ENCODE peak calls at places on chromosome 13, in five cellular contexts. One of them, this sample, is unnamed.

GRCh38 chr13:36395280-36395679 is 37.0 kb upstream of the CCNA1 start:
- DNase-seq in right lobe of liver: no peak
- DNase-seq in activated CD4-positive, CD25-positive, alpha-beta regulatory T cell treated with anti-CD3 and anti-CD28 coated beads, Interleukin-2, amount 50 U/mL, for 16 hours: no peak
- DNase-seq in RWPE1: peak; percentile 60
- DNase-seq in activated naive CD8-positive, alpha-beta T cell treated with anti-CD3 and anti-CD28 coated beads, Interleukin-2, amount 50 U/mL, for 24 hours: no peak
- DNase-seq in this sample: peak; percentile 31

GRCh38 chr13:30730526-30730925 is 4.8 kb upstream of the ALOX5AP start:
- DNase-seq in right lobe of liver: no peak
- DNase-seq in activated naive CD8-positive, alpha-beta T cell treated with anti-CD3 and anti-CD28 coated beads, Interleukin-2, amount 50 U/mL, for 24 hours: no peak
- DNase-seq in RWPE1: no peak
- DNase-seq in activated CD4-positive, CD25-positive, alpha-beta regulatory T cell treated with anti-CD3 and anti-CD28 coated beads, Interleukin-2, amount 50 U/mL, for 16 hours: no peak
- DNase-seq in this sample: no peak

GRCh38 chr13:40152145-40152544 is 496.7 kb downstream of the COG6 start:
- DNase-seq in RWPE1: peak; percentile 62
- DNase-seq in right lobe of liver: no peak
- DNase-seq in activated CD4-positive, CD25-positive, alpha-beta regulatory T cell treated with anti-CD3 and anti-CD28 coated beads, Interleukin-2, amount 50 U/mL, for 16 hours: no peak
- DNase-seq in activated naive CD8-positive, alpha-beta T cell treated with anti-CD3 and anti-CD28 coated beads, Interleukin-2, amount 50 U/mL, for 24 hours: no peak
- DNase-seq in this sample: peak; percentile 12

GRCh38 chr13:37127706-37128241 is 22.3 kb upstream of the CSNK1A1L start:
- DNase-seq in RWPE1: no peak
- DNase-seq in activated CD4-positive, CD25-positive, alpha-beta regulatory T cell treated with anti-CD3 and anti-CD28 coated beads, Interleukin-2, amount 50 U/mL, for 16 hours: no peak
- DNase-seq in right lobe of liver: no peak
- DNase-seq in activated naive CD8-positive, alpha-beta T cell treated with anti-CD3 and anti-CD28 coated beads, Interleukin-2, amount 50 U/mL, for 24 hours: no peak
- DNase-seq in this sample: no peak

GRCh38 chr13:35266412-35266811 is 210.1 kb downstream of the MAB21L1 start:
- DNase-seq in RWPE1: no peak
- DNase-seq in activated CD4-positive, CD25-positive, alpha-beta regulatory T cell treated with anti-CD3 and anti-CD28 coated beads, Interleukin-2, amount 50 U/mL, for 16 hours: no peak
- DNase-seq in right lobe of liver: no peak
- DNase-seq in activated naive CD8-positive, alpha-beta T cell treated with anti-CD3 and anti-CD28 coated beads, Interleukin-2, amount 50 U/mL, for 24 hours: no peak
- DNase-seq in this sample: no peak

GRCh38 chr13:35814573-35814972 is 316.6 kb downstream of the DCLK1 start:
- DNase-seq in activated naive CD8-positive, alpha-beta T cell treated with anti-CD3 and anti-CD28 coated beads, Interleukin-2, amount 50 U/mL, for 24 hours: no peak
- DNase-seq in RWPE1: no peak
- DNase-seq in right lobe of liver: no peak
- DNase-seq in activated CD4-positive, CD25-positive, alpha-beta regulatory T cell treated with anti-CD3 and anti-CD28 coated beads, Interleukin-2, amount 50 U/mL, for 16 hours: no peak
- DNase-seq in this sample: no peak

GRCh38 chr13:45332831-45333219 is 8.2 kb downstream of the TPT1 start:
- DNase-seq in activated CD4-positive, CD25-positive, alpha-beta regulatory T cell treated with anti-CD3 and anti-CD28 coated beads, Interleukin-2, amount 50 U/mL, for 16 hours: no peak
- DNase-seq in activated naive CD8-positive, alpha-beta T cell treated with anti-CD3 and anti-CD28 coated beads, Interleukin-2, amount 50 U/mL, for 24 hours: no peak
- DNase-seq in RWPE1: no peak
- DNase-seq in right lobe of liver: no peak
- DNase-seq in this sample: no peak

GRCh38 chr13:59501004-59501403 is 662.7 kb downstream of the DIAPH3 start:
- DNase-seq in right lobe of liver: no peak
- DNase-seq in RWPE1: no peak
- DNase-seq in activated naive CD8-positive, alpha-beta T cell treated with anti-CD3 and anti-CD28 coated beads, Interleukin-2, amount 50 U/mL, for 24 hours: no peak
- DNase-seq in activated CD4-positive, CD25-positive, alpha-beta regulatory T cell treated with anti-CD3 and anti-CD28 coated beads, Interleukin-2, amount 50 U/mL, for 16 hours: no peak
- DNase-seq in this sample: no peak

GRCh38 chr13:96551540-96551939 is 442.7 kb downstream of the OXGR1 start:
- DNase-seq in activated naive CD8-positive, alpha-beta T cell treated with anti-CD3 and anti-CD28 coated beads, Interleukin-2, amount 50 U/mL, for 24 hours: no peak
- DNase-seq in right lobe of liver: no peak
- DNase-seq in activated CD4-positive, CD25-positive, alpha-beta regulatory T cell treated with anti-CD3 and anti-CD28 coated beads, Interleukin-2, amount 50 U/mL, for 16 hours: no peak
- DNase-seq in RWPE1: no peak
- DNase-seq in this sample: no peak

GRCh38 chr13:49681837-49682236 is 9.4 kb downstream of the EBPL start:
- DNase-seq in activated CD4-positive, CD25-positive, alpha-beta regulatory T cell treated with anti-CD3 and anti-CD28 coated beads, Interleukin-2, amount 50 U/mL, for 16 hours: no peak
- DNase-seq in activated naive CD8-positive, alpha-beta T cell treated with anti-CD3 and anti-CD28 coated beads, Interleukin-2, amount 50 U/mL, for 24 hours: no peak
- DNase-seq in RWPE1: no peak
- DNase-seq in right lobe of liver: no peak
- DNase-seq in this sample: peak; percentile 54

GRCh38 chr13:63910406-63910957 is 2494.8 kb upstream of the PCDH20 start:
- DNase-seq in RWPE1: peak; percentile 0
- DNase-seq in activated CD4-positive, CD25-positive, alpha-beta regulatory T cell treated with anti-CD3 and anti-CD28 coated beads, Interleukin-2, amount 50 U/mL, for 16 hours: no peak
- DNase-seq in right lobe of liver: no peak
- DNase-seq in activated naive CD8-positive, alpha-beta T cell treated with anti-CD3 and anti-CD28 coated beads, Interleukin-2, amount 50 U/mL, for 24 hours: no peak
- DNase-seq in this sample: no peak

GRCh38 chr13:27923794-27924528 is 4.2 kb downstream of the PDX1 start:
- DNase-seq in activated naive CD8-positive, alpha-beta T cell treated with anti-CD3 and anti-CD28 coated beads, Interleukin-2, amount 50 U/mL, for 24 hours: no peak
- DNase-seq in activated CD4-positive, CD25-positive, alpha-beta regulatory T cell treated with anti-CD3 and anti-CD28 coated beads, Interleukin-2, amount 50 U/mL, for 16 hours: no peak
- DNase-seq in right lobe of liver: no peak
- DNase-seq in RWPE1: no peak
- DNase-seq in this sample: no peak

GRCh38 chr13:80235131-80235530 is 105.8 kb downstream of the SPRY2 start:
- DNase-seq in activated naive CD8-positive, alpha-beta T cell treated with anti-CD3 and anti-CD28 coated beads, Interleukin-2, amount 50 U/mL, for 24 hours: no peak
- DNase-seq in right lobe of liver: no peak
- DNase-seq in activated CD4-positive, CD25-positive, alpha-beta regulatory T cell treated with anti-CD3 and anti-CD28 coated beads, Interleukin-2, amount 50 U/mL, for 16 hours: no peak
- DNase-seq in RWPE1: no peak
- DNase-seq in this sample: no peak

GRCh38 chr13:42970824-42971669 is 21.0 kb downstream of the EPSTI1 start:
- DNase-seq in RWPE1: peak; percentile 52
- DNase-seq in activated naive CD8-positive, alpha-beta T cell treated with anti-CD3 and anti-CD28 coated beads, Interleukin-2, amount 50 U/mL, for 24 hours: peak; percentile 43
- DNase-seq in activated CD4-positive, CD25-positive, alpha-beta regulatory T cell treated with anti-CD3 and anti-CD28 coated beads, Interleukin-2, amount 50 U/mL, for 16 hours: no peak
- DNase-seq in right lobe of liver: no peak
- DNase-seq in this sample: no peak

GRCh38 chr13:30450066-30450465 is 15.7 kb downstream of the HMGB1 start:
- DNase-seq in activated CD4-positive, CD25-positive, alpha-beta regulatory T cell treated with anti-CD3 and anti-CD28 coated beads, Interleukin-2, amount 50 U/mL, for 16 hours: no peak
- DNase-seq in activated naive CD8-positive, alpha-beta T cell treated with anti-CD3 and anti-CD28 coated beads, Interleukin-2, amount 50 U/mL, for 24 hours: no peak
- DNase-seq in RWPE1: no peak
- DNase-seq in right lobe of liver: no peak
- DNase-seq in this sample: no peak

GRCh38 chr13:98706446-98707110 is 45.9 kb downstream of the SLC15A1 start:
- DNase-seq in RWPE1: no peak
- DNase-seq in activated naive CD8-positive, alpha-beta T cell treated with anti-CD3 and anti-CD28 coated beads, Interleukin-2, amount 50 U/mL, for 24 hours: no peak
- DNase-seq in right lobe of liver: no peak
- DNase-seq in activated CD4-positive, CD25-positive, alpha-beta regulatory T cell treated with anti-CD3 and anti-CD28 coated beads, Interleukin-2, amount 50 U/mL, for 16 hours: no peak
- DNase-seq in this sample: no peak

GRCh38 chr13:51576754-51577153 is 7.5 kb upstream of the WDFY2 start:
- DNase-seq in activated naive CD8-positive, alpha-beta T cell treated with anti-CD3 and anti-CD28 coated beads, Interleukin-2, amount 50 U/mL, for 24 hours: no peak
- DNase-seq in activated CD4-positive, CD25-positive, alpha-beta regulatory T cell treated with anti-CD3 and anti-CD28 coated beads, Interleukin-2, amount 50 U/mL, for 16 hours: no peak
- DNase-seq in RWPE1: peak; percentile 59
- DNase-seq in right lobe of liver: no peak
- DNase-seq in this sample: no peak

GRCh38 chr13:40789275-40790231 is at the start of gene SLC25A15:
- DNase-seq in activated naive CD8-positive, alpha-beta T cell treated with anti-CD3 and anti-CD28 coated beads, Interleukin-2, amount 50 U/mL, for 24 hours: peak; percentile 79
- DNase-seq in right lobe of liver: peak; percentile 91
- DNase-seq in RWPE1: peak; percentile 86
- DNase-seq in activated CD4-positive, CD25-positive, alpha-beta regulatory T cell treated with anti-CD3 and anti-CD28 coated beads, Interleukin-2, amount 50 U/mL, for 16 hours: peak; percentile 33
- DNase-seq in this sample: no peak

GRCh38 chr13:37595162-37595561 is 3.4 kb downstream of the POSTN start:
- DNase-seq in RWPE1: no peak
- DNase-seq in activated naive CD8-positive, alpha-beta T cell treated with anti-CD3 and anti-CD28 coated beads, Interleukin-2, amount 50 U/mL, for 24 hours: no peak
- DNase-seq in activated CD4-positive, CD25-positive, alpha-beta regulatory T cell treated with anti-CD3 and anti-CD28 coated beads, Interleukin-2, amount 50 U/mL, for 16 hours: no peak
- DNase-seq in right lobe of liver: no peak
- DNase-seq in this sample: peak; percentile 30

GRCh38 chr13:42355118-42355840 is 83.3 kb downstream of the AKAP11 start:
- DNase-seq in activated naive CD8-positive, alpha-beta T cell treated with anti-CD3 and anti-CD28 coated beads, Interleukin-2, amount 50 U/mL, for 24 hours: peak; percentile 57
- DNase-seq in activated CD4-positive, CD25-positive, alpha-beta regulatory T cell treated with anti-CD3 and anti-CD28 coated beads, Interleukin-2, amount 50 U/mL, for 16 hours: peak; percentile 32
- DNase-seq in RWPE1: no peak
- DNase-seq in right lobe of liver: no peak
- DNase-seq in this sample: no peak

GRCh38 chr13:74047925-74048324 is 86.3 kb downstream of the KLF12 start:
- DNase-seq in activated CD4-positive, CD25-positive, alpha-beta regulatory T cell treated with anti-CD3 and anti-CD28 coated beads, Interleukin-2, amount 50 U/mL, for 16 hours: no peak
- DNase-seq in right lobe of liver: no peak
- DNase-seq in activated naive CD8-positive, alpha-beta T cell treated with anti-CD3 and anti-CD28 coated beads, Interleukin-2, amount 50 U/mL, for 24 hours: no peak
- DNase-seq in RWPE1: peak; percentile 45
- DNase-seq in this sample: no peak

GRCh38 chr13:95300625-95301134 is 571 bp downstream of the ABCC4 start:
- DNase-seq in activated naive CD8-positive, alpha-beta T cell treated with anti-CD3 and anti-CD28 coated beads, Interleukin-2, amount 50 U/mL, for 24 hours: peak; percentile 60
- DNase-seq in RWPE1: peak; percentile 58
- DNase-seq in right lobe of liver: peak; percentile 59
- DNase-seq in activated CD4-positive, CD25-positive, alpha-beta regulatory T cell treated with anti-CD3 and anti-CD28 coated beads, Interleukin-2, amount 50 U/mL, for 16 hours: peak; percentile 12
- DNase-seq in this sample: peak; percentile 14

GRCh38 chr13:89514534-89515312 is 1832.8 kb upstream of the MIR17HG start:
- DNase-seq in activated naive CD8-positive, alpha-beta T cell treated with anti-CD3 and anti-CD28 coated beads, Interleukin-2, amount 50 U/mL, for 24 hours: no peak
- DNase-seq in RWPE1: peak; percentile 63
- DNase-seq in right lobe of liver: no peak
- DNase-seq in activated CD4-positive, CD25-positive, alpha-beta regulatory T cell treated with anti-CD3 and anti-CD28 coated beads, Interleukin-2, amount 50 U/mL, for 16 hours: no peak
- DNase-seq in this sample: no peak

GRCh38 chr13:98495627-98496238 is 81.2 kb downstream of the STK24 start:
- DNase-seq in RWPE1: no peak
- DNase-seq in activated CD4-positive, CD25-positive, alpha-beta regulatory T cell treated with anti-CD3 and anti-CD28 coated beads, Interleukin-2, amount 50 U/mL, for 16 hours: no peak
- DNase-seq in activated naive CD8-positive, alpha-beta T cell treated with anti-CD3 and anti-CD28 coated beads, Interleukin-2, amount 50 U/mL, for 24 hours: no peak
- DNase-seq in right lobe of liver: no peak
- DNase-seq in this sample: no peak

GRCh38 chr13:97234742-97235141 is 12.6 kb downstream of the MBNL2 start:
- DNase-seq in RWPE1: no peak
- DNase-seq in activated CD4-positive, CD25-positive, alpha-beta regulatory T cell treated with anti-CD3 and anti-CD28 coated beads, Interleukin-2, amount 50 U/mL, for 16 hours: no peak
- DNase-seq in activated naive CD8-positive, alpha-beta T cell treated with anti-CD3 and anti-CD28 coated beads, Interleukin-2, amount 50 U/mL, for 24 hours: no peak
- DNase-seq in right lobe of liver: no peak
- DNase-seq in this sample: no peak

GRCh38 chr13:112728375-112729126 is 38.7 kb downstream of the ATP11A start:
- DNase-seq in activated CD4-positive, CD25-positive, alpha-beta regulatory T cell treated with anti-CD3 and anti-CD28 coated beads, Interleukin-2, amount 50 U/mL, for 16 hours: no peak
- DNase-seq in RWPE1: no peak
- DNase-seq in activated naive CD8-positive, alpha-beta T cell treated with anti-CD3 and anti-CD28 coated beads, Interleukin-2, amount 50 U/mL, for 24 hours: no peak
- DNase-seq in right lobe of liver: no peak
- DNase-seq in this sample: no peak

GRCh38 chr13:98459721-98460370 is 117.1 kb downstream of the STK24 start:
- DNase-seq in activated naive CD8-positive, alpha-beta T cell treated with anti-CD3 and anti-CD28 coated beads, Interleukin-2, amount 50 U/mL, for 24 hours: no peak
- DNase-seq in RWPE1: no peak
- DNase-seq in activated CD4-positive, CD25-positive, alpha-beta regulatory T cell treated with anti-CD3 and anti-CD28 coated beads, Interleukin-2, amount 50 U/mL, for 16 hours: no peak
- DNase-seq in right lobe of liver: no peak
- DNase-seq in this sample: no peak

GRCh38 chr13:24341439-24341838 is 32.1 kb downstream of the C1QTNF9 start:
- DNase-seq in RWPE1: no peak
- DNase-seq in right lobe of liver: no peak
- DNase-seq in activated CD4-positive, CD25-positive, alpha-beta regulatory T cell treated with anti-CD3 and anti-CD28 coated beads, Interleukin-2, amount 50 U/mL, for 16 hours: no peak
- DNase-seq in activated naive CD8-positive, alpha-beta T cell treated with anti-CD3 and anti-CD28 coated beads, Interleukin-2, amount 50 U/mL, for 24 hours: no peak
- DNase-seq in this sample: no peak

GRCh38 chr13:109126973-109127615 is 497.7 kb downstream of the MYO16 start:
- DNase-seq in RWPE1: no peak
- DNase-seq in activated CD4-positive, CD25-positive, alpha-beta regulatory T cell treated with anti-CD3 and anti-CD28 coated beads, Interleukin-2, amount 50 U/mL, for 16 hours: no peak
- DNase-seq in right lobe of liver: no peak
- DNase-seq in activated naive CD8-positive, alpha-beta T cell treated with anti-CD3 and anti-CD28 coated beads, Interleukin-2, amount 50 U/mL, for 24 hours: no peak
- DNase-seq in this sample: no peak

GRCh38 chr13:72284791-72285190 is 417.8 kb upstream of the DACH1 start:
- DNase-seq in RWPE1: no peak
- DNase-seq in activated CD4-positive, CD25-positive, alpha-beta regulatory T cell treated with anti-CD3 and anti-CD28 coated beads, Interleukin-2, amount 50 U/mL, for 16 hours: no peak
- DNase-seq in activated naive CD8-positive, alpha-beta T cell treated with anti-CD3 and anti-CD28 coated beads, Interleukin-2, amount 50 U/mL, for 24 hours: no peak
- DNase-seq in right lobe of liver: no peak
- DNase-seq in this sample: no peak

GRCh38 chr13:109857325-109857724 is 70.9 kb upstream of the IRS2 start:
- DNase-seq in RWPE1: no peak
- DNase-seq in activated naive CD8-positive, alpha-beta T cell treated with anti-CD3 and anti-CD28 coated beads, Interleukin-2, amount 50 U/mL, for 24 hours: no peak
- DNase-seq in right lobe of liver: no peak
- DNase-seq in activated CD4-positive, CD25-positive, alpha-beta regulatory T cell treated with anti-CD3 and anti-CD28 coated beads, Interleukin-2, amount 50 U/mL, for 16 hours: no peak
- DNase-seq in this sample: no peak

GRCh38 chr13:99972190-99972731 is 694 bp upstream of the ZIC5 start:
- DNase-seq in RWPE1: no peak
- DNase-seq in activated naive CD8-positive, alpha-beta T cell treated with anti-CD3 and anti-CD28 coated beads, Interleukin-2, amount 50 U/mL, for 24 hours: no peak
- DNase-seq in right lobe of liver: no peak
- DNase-seq in activated CD4-positive, CD25-positive, alpha-beta regulatory T cell treated with anti-CD3 and anti-CD28 coated beads, Interleukin-2, amount 50 U/mL, for 16 hours: no peak
- DNase-seq in this sample: no peak

GRCh38 chr13:74259641-74260040 is 125.4 kb upstream of the KLF12 start:
- DNase-seq in activated CD4-positive, CD25-positive, alpha-beta regulatory T cell treated with anti-CD3 and anti-CD28 coated beads, Interleukin-2, amount 50 U/mL, for 16 hours: no peak
- DNase-seq in RWPE1: no peak
- DNase-seq in right lobe of liver: no peak
- DNase-seq in activated naive CD8-positive, alpha-beta T cell treated with anti-CD3 and anti-CD28 coated beads, Interleukin-2, amount 50 U/mL, for 24 hours: no peak
- DNase-seq in this sample: no peak

This sample was measured in GM04503.